ENCODE peak calls at places on chromosome 12, in four cellular contexts. Y is GM23338, Z is breast epithelium, B is spleen. K is an unnamed sample.

GRCh38 chr12:131895640-131896079 is 1.2 kb downstream of the ULK1 start:
- DNase-seq in Y (no peak), Z (no peak), B (no peak), K (no peak)

GRCh38 chr12:27257104-27257848 is 13.2 kb downstream of the STK38L start:
- DNase-seq in Y (no peak), Z (no peak), B (no peak), K (no peak)

GRCh38 chr12:104515899-104516298 is 59.2 kb downstream of the CHST11 start:
- DNase-seq in Y (no peak), Z (no peak), B (no peak), K (no peak)

GRCh38 chr12:79547044-79547734 is 143.6 kb downstream of the PAWR start:
- DNase-seq in Y (peak; percentile 98), Z (peak; percentile 91), B (no peak), K (peak; percentile 52)

GRCh38 chr12:78194448-78194847 is 363.8 kb downstream of the NAV3 start:
- DNase-seq in Y (no peak), Z (no peak), B (no peak), K (peak; percentile 84)

GRCh38 chr12:12612403-12612802 is 727 bp downstream of the CREBL2 start:
- DNase-seq in Y (peak; percentile 67), Z (no peak), B (no peak), K (no peak)

GRCh38 chr12:3003593-3003992 is 44.4 kb downstream of the TEAD4 start:
- DNase-seq in Y (peak; percentile 39), Z (no peak), B (no peak), K (no peak)

GRCh38 chr12:77236066-77236465 is 170.7 kb upstream of the E2F7 start:
- DNase-seq in Y (no peak), Z (no peak), B (no peak), K (no peak)

GRCh38 chr12:15278816-15279658 is 43.3 kb upstream of the PTPRO start:
- DNase-seq in Y (no peak), Z (peak; percentile 82), B (peak; percentile 77), K (peak; percentile 85)

GRCh38 chr12:57216014-57216891 is at the start of gene NXPH4:
- DNase-seq in Y (peak; percentile 86), Z (no peak), B (peak; percentile 83), K (no peak)

GRCh38 chr12:15163577-15163976 is 57.6 kb downstream of the RERG start:
- DNase-seq in Y (no peak), Z (no peak), B (no peak), K (no peak)

GRCh38 chr12:127809236-127809635 is 457.7 kb upstream of the TMEM132C start:
- DNase-seq in Y (no peak), Z (no peak), B (no peak), K (peak; percentile 61)

DNA sequence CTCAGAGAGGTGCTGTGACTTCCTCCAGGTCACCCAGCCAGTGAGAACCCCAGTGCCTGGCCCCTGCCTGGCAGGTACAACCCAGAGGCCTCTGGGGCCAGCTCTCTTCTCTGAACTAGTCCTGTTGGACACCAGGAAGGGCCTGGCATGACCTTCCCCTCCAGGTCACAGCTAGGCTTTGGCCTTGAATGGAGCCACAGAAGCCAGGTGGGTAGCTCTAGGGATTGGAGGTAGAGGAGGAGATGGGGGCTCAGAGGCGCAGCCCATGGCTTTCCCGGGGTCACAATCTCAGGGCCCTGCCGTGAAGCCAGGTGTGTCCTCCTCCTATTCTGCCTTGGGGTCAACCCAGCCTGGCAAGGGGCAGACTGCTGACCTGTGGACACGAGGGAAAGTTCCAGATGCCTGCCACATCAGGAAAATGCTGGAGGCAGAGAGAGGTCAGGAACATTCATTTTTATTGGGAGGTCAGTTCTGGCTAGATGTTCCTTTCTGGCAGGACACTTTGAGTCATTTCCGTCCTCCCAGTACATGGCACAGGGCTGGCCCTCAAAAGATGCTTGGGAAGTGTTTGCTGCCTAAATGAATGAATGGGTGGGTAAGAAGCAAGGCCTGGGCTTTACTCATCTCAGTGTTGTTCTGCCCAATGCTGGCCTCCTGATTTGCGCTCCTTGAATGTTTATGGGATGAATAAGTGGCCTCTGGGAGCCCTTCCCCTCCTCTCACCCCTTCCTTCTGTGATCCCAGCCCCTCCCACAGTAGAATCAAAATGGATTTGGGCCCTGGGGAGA is 25.4 kb downstream of the FAM222A start:
- DNase-seq in Y (no peak), Z (no peak), B (peak; percentile 71), K (no peak)
- H3K4me3 ChIP-seq in Y (no peak overlapping the region), Z (no peak overlapping the region), B (no peak overlapping the region), K (no peak overlapping the region)

GRCh38 chr12:46382974-46383653 is 10.5 kb upstream of the SLC38A2 start:
- DNase-seq in Y (peak; percentile 95), Z (peak; percentile 95), B (peak; percentile 98), K (peak; percentile 73)
- TF ChIP-seq CTCF in Y (peak; percentile 17), Z (no peak), B (peak; percentile 33), K (no peak)

GRCh38 chr12:123670882-123671728 is at the start of gene TCTN2:
- DNase-seq in Y (peak; percentile 98), Z (peak; percentile 95), B (peak; percentile 97), K (peak; percentile 58)

GRCh38 chr12:123675436-123675835 is 4.5 kb downstream of the TCTN2 start:
- DNase-seq in Y (no peak), Z (no peak), B (no peak), K (no peak)

GRCh38 chr12:123667771-123668170 is 3.1 kb upstream of the TCTN2 start:
- DNase-seq in Y (no peak), Z (no peak), B (no peak), K (no peak)

DNA sequence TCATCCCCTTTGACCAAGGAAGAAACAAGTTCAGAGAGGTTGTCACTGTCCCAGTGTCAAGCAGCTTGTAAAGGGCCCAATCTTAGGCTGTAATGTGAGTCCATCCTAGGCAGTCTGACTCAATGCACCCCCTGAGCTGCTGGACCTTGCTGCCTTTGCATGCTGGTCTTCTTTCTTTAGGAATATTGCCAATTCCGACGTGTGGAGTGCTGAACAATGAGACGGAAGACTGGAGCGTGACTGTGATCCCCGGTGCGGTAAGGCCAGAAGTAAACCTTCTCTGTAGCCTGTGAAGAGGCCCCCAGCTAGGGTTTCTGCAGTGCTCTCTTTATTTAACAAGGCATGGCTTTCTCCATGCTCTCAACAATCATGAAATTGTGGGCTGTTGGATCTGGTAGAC is 963 bp downstream of the TCTN2 start:
- DNase-seq in Y (no peak), Z (no peak), B (no peak), K (no peak)
- H3K4me3 ChIP-seq in Y (peak overlapping the region; percentile 68), Z (peak overlapping the region; percentile 91), B (no peak overlapping the region), K (peak overlapping the region; percentile 89)

GRCh38 chr12:109739747-109740693 is 26.4 kb downstream of the FAM222A start:
- DNase-seq in Y (peak; percentile 77), Z (no peak), B (peak; percentile 74), K (no peak)
- TF ChIP-seq CTCF in Y (peak; percentile 85), Z (no peak), B (peak; percentile 10), K (no peak)

DNA sequence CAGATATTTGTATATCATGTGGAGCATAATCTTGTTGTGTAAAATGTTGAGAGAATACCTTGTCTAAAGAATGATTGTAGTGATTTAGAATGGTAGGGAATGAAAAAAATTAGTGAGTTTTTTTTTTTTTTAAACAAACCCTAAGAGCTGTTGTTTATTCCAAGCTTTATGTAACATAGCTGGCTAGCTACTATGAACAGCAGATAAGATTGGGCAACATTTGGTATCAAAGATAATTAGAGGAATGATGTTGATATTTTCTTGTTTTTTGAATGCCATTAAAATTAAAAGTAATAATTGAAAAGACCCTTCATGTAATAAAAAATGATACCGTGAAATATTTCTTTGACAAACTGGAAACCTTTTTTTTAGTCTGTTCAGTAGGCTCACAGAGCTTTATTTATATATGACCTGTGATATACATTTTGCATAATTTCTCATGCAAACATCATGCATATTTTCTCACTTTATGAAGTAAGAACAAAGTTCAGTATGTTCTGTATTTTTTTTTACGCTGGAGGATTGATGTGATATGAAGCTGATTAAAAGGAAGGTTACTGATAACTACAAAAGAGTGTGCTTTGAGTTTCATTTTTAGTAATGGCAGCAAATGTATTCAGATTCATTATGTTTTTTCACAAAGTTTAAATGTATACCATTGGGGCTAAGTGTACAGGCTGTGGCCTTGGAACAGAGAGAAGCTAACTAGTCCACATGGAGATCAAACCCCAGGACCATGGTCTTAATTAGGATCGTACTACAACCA is 8.1 kb downstream of the CPSF6 start:
- DNase-seq in Y (no peak), Z (no peak), B (no peak), K (no peak)
- H3K4me3 ChIP-seq in Y (no peak overlapping the region), Z (no peak overlapping the region), B (no peak overlapping the region), K (no peak overlapping the region)

DNA sequence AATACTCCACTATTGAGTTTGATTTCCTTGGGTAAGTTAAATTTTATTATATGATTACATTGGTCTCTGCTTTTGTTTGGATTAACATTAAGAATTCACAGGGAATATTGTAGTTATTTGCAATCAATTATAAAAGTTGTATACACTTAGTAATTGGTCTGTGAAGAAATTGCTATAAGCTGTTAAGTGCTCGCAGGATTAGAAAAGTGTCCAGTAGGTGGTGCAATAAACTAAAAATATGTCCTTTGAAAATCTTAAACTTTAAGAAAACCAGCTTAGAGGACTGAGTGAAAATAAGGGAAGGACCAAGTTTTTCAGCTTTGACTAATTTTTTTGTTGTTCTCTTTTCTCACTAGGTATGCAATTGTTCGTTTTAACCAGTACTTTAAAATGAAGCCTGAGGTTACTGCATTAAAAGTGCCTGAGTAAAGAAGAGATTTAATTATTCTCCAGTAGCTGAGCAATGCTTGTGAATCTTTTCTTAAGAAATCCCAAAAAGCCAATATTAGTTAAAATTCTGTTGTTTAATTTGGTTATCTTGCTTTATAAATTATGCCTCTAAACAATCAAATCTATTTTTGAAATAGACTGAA is 59.7 kb downstream of the ETNK1 start:
- DNase-seq in Y (peak; percentile 69), Z (no peak), B (no peak), K (no peak)
- TF ChIP-seq CTCF in Y (peak; percentile 45), Z (no peak), B (peak; percentile 45), K (peak; percentile 58)

K was measured in BJ.